ENCODE peak calls at places on chromosomes 4 and X, in seven cellular contexts. One of them, this sample, is unnamed. For H3K27me3, the result is how much of the 10 kb centered on the place peaks cover.

GRCh38 chr4:47814896-47815295 is 23.0 kb downstream of the CORIN start:
- DNase-seq in mesenchymal stem cell: no peak
- DNase-seq in PC-3: no peak
- DNase-seq in Karpas-422: no peak
- DNase-seq in hepatocyte: no peak
- DNase-seq in mammary epithelial cell: no peak
- DNase-seq in IMR-90: peak
- DNase-seq in this sample: no peak

GRCh38 chr4:118346495-118346894 is 6.3 kb downstream of the PRSS12 start:
- DNase-seq in mesenchymal stem cell: no peak
- DNase-seq in IMR-90: no peak
- DNase-seq in PC-3: no peak
- DNase-seq in hepatocyte: no peak
- DNase-seq in mammary epithelial cell: no peak
- DNase-seq in Karpas-422: no peak
- DNase-seq in this sample: no peak

GRCh38 chr4:64911846-64912245 is 502.6 kb upstream of the TECRL start:
- DNase-seq in mesenchymal stem cell: no peak
- DNase-seq in PC-3: peak
- DNase-seq in Karpas-422: no peak
- DNase-seq in IMR-90: no peak
- DNase-seq in hepatocyte: no peak
- DNase-seq in mammary epithelial cell: no peak
- DNase-seq in this sample: no peak

GRCh38 chr4:26803462-26803861 is 57.2 kb upstream of the STIM2 start:
- DNase-seq in mammary epithelial cell: no peak
- DNase-seq in PC-3: no peak
- DNase-seq in IMR-90: no peak
- DNase-seq in mesenchymal stem cell: no peak
- DNase-seq in Karpas-422: no peak
- DNase-seq in hepatocyte: no peak
- DNase-seq in this sample: peak

GRCh38 chrX:47311857-47312774 is 58.3 kb upstream of the ZNF157 start:
- DNase-seq in mammary epithelial cell: peak
- DNase-seq in hepatocyte: peak
- DNase-seq in IMR-90: peak
- DNase-seq in mesenchymal stem cell: peak
- DNase-seq in Karpas-422: peak
- DNase-seq in PC-3: peak
- DNase-seq in this sample: peak

GRCh38 chrX:53476371-53476770 is 42.2 kb upstream of the HSD17B10 start:
- DNase-seq in mesenchymal stem cell: no peak
- DNase-seq in PC-3: no peak
- DNase-seq in mammary epithelial cell: peak
- DNase-seq in Karpas-422: no peak
- DNase-seq in IMR-90: peak
- DNase-seq in hepatocyte: no peak
- DNase-seq in this sample: no peak

GRCh38 chr4:7487998-7488671 is 53.4 kb upstream of the PSAPL1 start:
- DNase-seq in Karpas-422: no peak
- DNase-seq in IMR-90: no peak
- DNase-seq in PC-3: no peak
- DNase-seq in mesenchymal stem cell: no peak
- DNase-seq in mammary epithelial cell: no peak
- DNase-seq in hepatocyte: no peak
- DNase-seq in this sample: no peak

GRCh38 chr4:62901101-62901500 is 1508.1 kb downstream of the TECRL start:
- DNase-seq in Karpas-422: no peak
- DNase-seq in mammary epithelial cell: no peak
- DNase-seq in IMR-90: no peak
- DNase-seq in hepatocyte: no peak
- DNase-seq in PC-3: peak
- DNase-seq in mesenchymal stem cell: no peak
- DNase-seq in this sample: no peak

GRCh38 chr4:184282251-184282713 is 64.6 kb upstream of the ENPP6 start:
- DNase-seq in Karpas-422: peak
- DNase-seq in mammary epithelial cell: peak
- DNase-seq in PC-3: no peak
- DNase-seq in hepatocyte: peak
- DNase-seq in mesenchymal stem cell: no peak
- DNase-seq in IMR-90: no peak
- DNase-seq in this sample: no peak

GRCh38 chrX:110204986-110205385 is 112.9 kb downstream of the AMMECR1 start:
- DNase-seq in hepatocyte: no peak
- DNase-seq in IMR-90: peak
- DNase-seq in PC-3: peak
- DNase-seq in mesenchymal stem cell: peak
- DNase-seq in Karpas-422: no peak
- DNase-seq in mammary epithelial cell: peak
- DNase-seq in this sample: no peak

GRCh38 chr4:111960241-111960667 is 185.0 kb upstream of the FAM241A start:
- DNase-seq in mammary epithelial cell: peak
- DNase-seq in Karpas-422: no peak
- DNase-seq in PC-3: peak
- DNase-seq in mesenchymal stem cell: peak
- DNase-seq in IMR-90: no peak
- DNase-seq in hepatocyte: no peak
- DNase-seq in this sample: no peak

DNA sequence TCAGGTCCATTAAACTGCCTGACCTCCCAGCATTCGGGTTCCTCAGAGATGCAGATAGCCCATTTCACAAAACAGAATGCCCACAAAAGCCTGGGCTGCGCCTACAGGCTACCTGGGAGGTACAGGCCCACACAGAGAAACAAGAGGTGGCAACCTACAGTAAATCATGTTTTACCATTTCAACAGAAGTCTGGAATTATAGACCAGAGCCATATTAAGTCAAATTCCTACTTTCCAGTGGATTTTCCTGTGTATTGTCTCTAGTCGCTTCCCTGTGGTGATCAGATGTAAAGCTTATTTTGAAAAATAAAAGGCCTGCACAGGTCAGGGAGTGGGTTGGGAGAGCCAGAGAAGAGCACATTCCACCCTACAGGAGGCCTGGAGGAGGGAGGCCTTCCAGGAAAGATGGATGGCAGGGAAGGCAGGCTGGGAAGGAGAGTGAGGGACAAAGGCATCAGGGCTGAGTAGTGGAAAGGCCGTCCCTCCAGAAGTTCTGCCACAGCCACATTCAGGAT is 19.1 kb upstream of the USO1 start:
- DNase-seq in mesenchymal stem cell: no peak
- DNase-seq in mammary epithelial cell: no peak
- DNase-seq in hepatocyte: no peak
- DNase-seq in IMR-90: no peak
- DNase-seq in PC-3: no peak
- DNase-seq in Karpas-422: no peak
- DNase-seq in this sample: no peak
- H2AFZ ChIP-seq in mesenchymal stem cell: no peak
- H2AFZ ChIP-seq in mammary epithelial cell: no peak
- H2AFZ ChIP-seq in hepatocyte: no peak
- H2AFZ ChIP-seq in IMR-90: no peak
- H2AFZ ChIP-seq in PC-3: no peak
- H2AFZ ChIP-seq in Karpas-422: no peak
- H2AFZ ChIP-seq in this sample: no peak

GRCh38 chrX:64204701-64205440 is 637 bp downstream of the AMER1 start:
- DNase-seq in Karpas-422: peak
- DNase-seq in IMR-90: peak
- DNase-seq in mesenchymal stem cell: peak
- DNase-seq in mammary epithelial cell: peak
- DNase-seq in PC-3: peak
- DNase-seq in hepatocyte: peak
- DNase-seq in this sample: peak

GRCh38 chrX:64204252-64204651 is 1.3 kb downstream of the AMER1 start:
- DNase-seq in PC-3: no peak
- DNase-seq in IMR-90: peak
- DNase-seq in Karpas-422: no peak
- DNase-seq in hepatocyte: peak
- DNase-seq in mammary epithelial cell: no peak
- DNase-seq in mesenchymal stem cell: peak
- DNase-seq in this sample: peak

GRCh38 chrX:64206556-64207162 is 1.2 kb upstream of the AMER1 start:
- DNase-seq in mammary epithelial cell: peak
- DNase-seq in IMR-90: peak
- DNase-seq in hepatocyte: peak
- DNase-seq in Karpas-422: no peak
- DNase-seq in PC-3: no peak
- DNase-seq in mesenchymal stem cell: peak
- DNase-seq in this sample: no peak

GRCh38 chrX:64205735-64206491 is 405 bp upstream of the AMER1 start:
- DNase-seq in Karpas-422: peak
- DNase-seq in IMR-90: peak
- DNase-seq in mammary epithelial cell: peak
- DNase-seq in mesenchymal stem cell: peak
- DNase-seq in hepatocyte: peak
- DNase-seq in PC-3: peak
- DNase-seq in this sample: peak

GRCh38 chrX:64205441-64205734 is at the start of gene AMER1:
- DNase-seq in IMR-90: no peak
- DNase-seq in hepatocyte: no peak
- DNase-seq in mammary epithelial cell: no peak
- DNase-seq in mesenchymal stem cell: no peak
- DNase-seq in PC-3: no peak
- DNase-seq in Karpas-422: no peak
- DNase-seq in this sample: no peak
- H3K27me3 ChIP-seq in IMR-90: under half
- H3K27me3 ChIP-seq in hepatocyte: under half
- H3K27me3 ChIP-seq in mammary epithelial cell: under half
- H3K27me3 ChIP-seq in mesenchymal stem cell: under half
- H3K27me3 ChIP-seq in PC-3: under half
- H3K27me3 ChIP-seq in Karpas-422: under half
- H3K27me3 ChIP-seq in this sample: under half

GRCh38 chr4:156972370-156972980 is 876 bp upstream of the PDGFC start:
- DNase-seq in IMR-90: peak
- DNase-seq in mammary epithelial cell: no peak
- DNase-seq in PC-3: no peak
- DNase-seq in Karpas-422: no peak
- DNase-seq in mesenchymal stem cell: peak
- DNase-seq in hepatocyte: peak
- DNase-seq in this sample: no peak
- H2AFZ ChIP-seq in IMR-90: peak
- H2AFZ ChIP-seq in mammary epithelial cell: peak
- H2AFZ ChIP-seq in PC-3: peak
- H2AFZ ChIP-seq in Karpas-422: no peak
- H2AFZ ChIP-seq in mesenchymal stem cell: no peak
- H2AFZ ChIP-seq in hepatocyte: peak
- H2AFZ ChIP-seq in this sample: no peak

GRCh38 chrX:33045245-33045644 is 166.1 kb downstream of the DMD start:
- DNase-seq in mammary epithelial cell: no peak
- DNase-seq in Karpas-422: no peak
- DNase-seq in PC-3: no peak
- DNase-seq in mesenchymal stem cell: no peak
- DNase-seq in hepatocyte: no peak
- DNase-seq in IMR-90: no peak
- DNase-seq in this sample: no peak

GRCh38 chrX:33045882-33046281 is 165.5 kb downstream of the DMD start:
- DNase-seq in hepatocyte: no peak
- DNase-seq in mesenchymal stem cell: no peak
- DNase-seq in PC-3: no peak
- DNase-seq in Karpas-422: no peak
- DNase-seq in IMR-90: no peak
- DNase-seq in mammary epithelial cell: no peak
- DNase-seq in this sample: no peak

GRCh38 chrX:33041141-33041540 is 170.2 kb downstream of the DMD start:
- DNase-seq in PC-3: no peak
- DNase-seq in hepatocyte: no peak
- DNase-seq in mammary epithelial cell: no peak
- DNase-seq in IMR-90: no peak
- DNase-seq in mesenchymal stem cell: no peak
- DNase-seq in Karpas-422: no peak
- DNase-seq in this sample: no peak
- H3K27me3 ChIP-seq in PC-3: under half
- H3K27me3 ChIP-seq in hepatocyte: under half
- H3K27me3 ChIP-seq in mammary epithelial cell: under half
- H3K27me3 ChIP-seq in IMR-90: under half
- H3K27me3 ChIP-seq in mesenchymal stem cell: under half
- H3K27me3 ChIP-seq in Karpas-422: under half
- H3K27me3 ChIP-seq in this sample: under half

DNA sequence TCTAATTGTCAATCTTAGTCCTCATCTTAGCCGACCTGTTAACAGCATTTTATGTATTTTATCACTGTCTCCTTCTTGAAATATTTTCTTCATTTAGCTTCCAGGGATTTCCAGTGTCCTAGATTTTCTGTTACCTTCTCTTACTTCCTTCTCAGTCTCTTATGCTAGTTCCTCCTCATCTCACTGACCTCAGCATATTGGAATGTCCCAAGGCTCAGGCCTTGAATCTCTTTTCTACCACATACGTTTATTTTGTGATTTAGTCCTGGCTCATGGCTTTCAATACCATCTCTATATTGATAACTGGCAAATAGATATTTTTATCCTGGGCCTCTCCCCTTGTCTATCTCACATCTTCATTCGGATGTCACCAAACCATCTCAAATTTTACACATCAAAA is 61.1 kb downstream of the IQCM start:
- DNase-seq in hepatocyte: no peak
- DNase-seq in PC-3: peak
- DNase-seq in mesenchymal stem cell: peak
- DNase-seq in mammary epithelial cell: peak
- DNase-seq in IMR-90: peak
- DNase-seq in Karpas-422: no peak
- DNase-seq in this sample: no peak
- H2AFZ ChIP-seq in hepatocyte: no peak
- H2AFZ ChIP-seq in PC-3: no peak
- H2AFZ ChIP-seq in mesenchymal stem cell: no peak
- H2AFZ ChIP-seq in mammary epithelial cell: peak
- H2AFZ ChIP-seq in IMR-90: no peak
- H2AFZ ChIP-seq in Karpas-422: no peak
- H2AFZ ChIP-seq in this sample: no peak